ENCODE peak calls at places on chromosome X, in eight cellular contexts. E is Panc1; C is astrocyte; Y is CD8-positive, alpha-beta T cell; M is lung; N is heart right ventricle; B is left lung; D is mucosa of descending colon. J is an unnamed sample.

GRCh38 chrX:74297766-74298165 is 6.2 kb upstream of the ZCCHC13 start:
- DNase-seq in E (no peak), C (no peak), Y (no peak), M (no peak), N (no peak), B (no peak), D (no peak), J (no peak)

GRCh38 chrX:14616876-14617275 is 87.5 kb downstream of the GLRA2 start:
- DNase-seq in E (no peak), C (peak; percentile 7), Y (no peak), M (no peak), N (no peak), B (no peak), D (no peak), J (no peak)

GRCh38 chrX:24561121-24561520 is 86.0 kb downstream of the PCYT1B start:
- DNase-seq in E (no peak), C (no peak), Y (no peak), M (no peak), N (no peak), B (no peak), D (no peak), J (no peak)

GRCh38 chrX:53704294-53704693 is 17.8 kb upstream of the HUWE1 start:
- DNase-seq in E (no peak), C (no peak), Y (no peak), M (no peak), N (no peak), B (no peak), D (no peak), J (no peak)

GRCh38 chrX:150517303-150517896 is 51.0 kb upstream of the MTM1 start:
- DNase-seq in E (no peak), C (no peak), Y (no peak), M (no peak), N (no peak), B (no peak), D (no peak), J (peak; percentile 4)

GRCh38 chrX:106203315-106203714 is 35.2 kb downstream of the PWWP3B start:
- DNase-seq in E (no peak), C (no peak), Y (no peak), M (no peak), N (no peak), B (no peak), D (no peak), J (no peak)

GRCh38 chrX:38216642-38217041 is 4.0 kb downstream of the SRPX start:
- DNase-seq in E (no peak), C (peak; percentile 41), Y (no peak), M (no peak), N (no peak), B (no peak), D (no peak), J (no peak)

GRCh38 chrX:149540133-149540620 is 635 bp upstream of the EOLA1 start:
- DNase-seq in E (no peak), C (no peak), Y (peak; percentile 90), M (peak; percentile 90), N (peak; percentile 93), B (peak; percentile 94), D (peak; percentile 96), J (no peak)

GRCh38 chrX:332916-333610 is 14.5 kb upstream of the GTPBP6 start:
- DNase-seq in E (no peak), C (no peak), Y (no peak), M (no peak), N (no peak), B (peak; percentile 28), D (peak; percentile 43), J (no peak)

GRCh38 chrX:124504106-124504983 is 158.0 kb downstream of the SH2D1A start:
- DNase-seq in E (no peak), C (no peak), Y (no peak), M (no peak), N (no peak), B (no peak), D (no peak), J (no peak)

GRCh38 chrX:31366076-31366475 is 294.2 kb upstream of the FTHL17 start:
- DNase-seq in E (no peak), C (peak; percentile 25), Y (no peak), M (no peak), N (no peak), B (no peak), D (no peak), J (no peak)

GRCh38 chrX:97096385-97096784 is 212.7 kb downstream of the RPA4 start:
- DNase-seq in E (no peak), C (no peak), Y (no peak), M (no peak), N (no peak), B (no peak), D (no peak), J (no peak)

GRCh38 chrX:1398431-1399340 is 6.8 kb upstream of the SLC25A6 start:
- DNase-seq in E (no peak), C (no peak), Y (no peak), M (no peak), N (no peak), B (no peak), D (peak; percentile 44), J (no peak)

GRCh38 chrX:132883358-132883908 is 75.0 kb downstream of the HS6ST2 start:
- DNase-seq in E (no peak), C (no peak), Y (no peak), M (no peak), N (no peak), B (no peak), D (no peak), J (no peak)

GRCh38 chrX:50812995-50813842 is 775 bp downstream of the SHROOM4 start:
- DNase-seq in E (no peak), C (peak; percentile 41), Y (no peak), M (peak; percentile 34), N (peak; percentile 46), B (peak; percentile 40), D (peak; percentile 60), J (no peak)

GRCh38 chrX:146755214-146755613 is 54.4 kb upstream of the CXorf51B start:
- DNase-seq in E (no peak), C (no peak), Y (no peak), M (no peak), N (no peak), B (no peak), D (no peak), J (no peak)

GRCh38 chrX:85851418-85851817 is 195.9 kb downstream of the CHM start:
- DNase-seq in E (peak; percentile 1), C (no peak), Y (no peak), M (peak; percentile 31), N (no peak), B (peak; percentile 32), D (no peak), J (no peak)

GRCh38 chrX:65877953-65878352 is 161.9 kb downstream of the VSIG4 start:
- DNase-seq in E (no peak), C (no peak), Y (no peak), M (no peak), N (no peak), B (no peak), D (no peak), J (no peak)

GRCh38 chrX:154489182-154489581 is 1.2 kb downstream of the SLC10A3 start:
- DNase-seq in E (no peak), C (no peak), Y (no peak), M (no peak), N (no peak), B (no peak), D (no peak), J (no peak)
- H3K4me3 ChIP-seq in E (peak overlapping the region; percentile 72), C (peak overlapping the region; percentile 56), Y (peak overlapping the region; percentile 60), M (no peak overlapping the region), N (peak overlapping the region; percentile 67), B (peak overlapping the region; percentile 54), D (no peak overlapping the region), J (peak overlapping the region; percentile 55)

DNA sequence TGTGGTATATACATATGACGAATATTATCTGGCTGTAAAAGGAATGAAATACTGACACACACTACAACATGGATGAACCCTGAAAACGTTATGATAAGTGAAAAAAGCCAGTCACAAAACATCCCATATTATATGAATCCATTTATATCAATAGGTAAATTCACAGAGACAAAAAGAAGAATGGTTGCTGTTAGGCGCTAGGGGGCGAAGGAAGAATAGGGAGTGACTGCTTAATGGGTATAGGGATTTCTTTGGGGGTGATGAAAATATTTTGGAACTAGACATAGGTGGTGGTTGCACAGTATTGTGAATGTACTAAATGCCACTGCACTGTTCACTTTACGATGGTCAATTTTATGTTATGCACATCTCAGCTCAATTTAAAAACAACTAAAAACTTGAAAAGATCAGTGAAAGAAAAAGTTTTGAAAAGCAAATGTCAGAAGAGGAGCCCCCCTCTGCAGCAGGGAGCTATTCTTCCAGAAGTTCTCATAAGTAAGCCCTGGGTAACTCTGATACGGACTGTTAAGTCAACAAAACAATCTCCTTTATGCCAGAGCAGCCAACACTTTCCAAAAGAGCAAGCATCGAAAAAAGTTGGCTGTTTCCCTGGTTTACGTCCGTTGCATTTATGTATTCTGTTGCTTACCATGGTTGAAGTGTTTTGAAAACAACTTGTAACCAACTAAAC is 96.3 kb upstream of the EGFL6 start:
- DNase-seq in E (no peak), C (no peak), Y (no peak), M (no peak), N (no peak), B (no peak), D (no peak), J (no peak)
- TF ChIP-seq CTCF in E (no peak), C (no peak), Y (no peak), M (no peak), N (no peak), B (no peak), D (no peak), J (no peak)

DNA sequence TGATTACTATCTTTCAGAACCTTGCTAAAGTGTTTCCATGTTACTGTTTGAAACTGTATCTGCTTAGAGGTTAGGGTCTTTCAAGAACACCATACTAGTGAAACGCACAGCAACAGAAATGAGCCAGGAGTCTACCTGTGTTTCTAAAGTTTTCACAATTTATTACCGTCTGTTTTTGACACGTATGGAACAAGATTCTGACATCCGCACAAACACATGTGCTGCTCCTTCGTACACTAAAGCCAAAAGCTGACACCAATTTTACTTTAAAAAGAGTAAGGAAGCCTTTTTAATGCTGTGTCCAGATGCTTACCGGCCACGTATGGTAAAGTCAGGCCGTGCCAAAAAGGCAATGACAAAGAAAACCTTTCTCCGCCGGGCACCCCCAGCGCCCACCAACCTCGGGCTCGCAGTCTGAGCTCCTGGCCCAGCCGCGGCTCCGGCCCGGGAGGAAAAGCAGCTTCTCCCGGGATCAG is 532 bp downstream of the RPS4X start:
- DNase-seq in E (no peak), C (no peak), Y (no peak), M (no peak), N (peak; percentile 3), B (no peak), D (no peak), J (no peak)
- H3K36me3 ChIP-seq in E (peaks cover 34% of the 10 kb centered on the region), C (peaks cover 31% of the 10 kb centered on the region), Y (peaks cover 23% of the 10 kb centered on the region), M (peaks cover 27% of the 10 kb centered on the region), N (no peaks in the 10 kb centered on the region), B (peaks cover 10% of the 10 kb centered on the region), D (no peaks in the 10 kb centered on the region), J (peaks cover 9% of the 10 kb centered on the region)

DNA sequence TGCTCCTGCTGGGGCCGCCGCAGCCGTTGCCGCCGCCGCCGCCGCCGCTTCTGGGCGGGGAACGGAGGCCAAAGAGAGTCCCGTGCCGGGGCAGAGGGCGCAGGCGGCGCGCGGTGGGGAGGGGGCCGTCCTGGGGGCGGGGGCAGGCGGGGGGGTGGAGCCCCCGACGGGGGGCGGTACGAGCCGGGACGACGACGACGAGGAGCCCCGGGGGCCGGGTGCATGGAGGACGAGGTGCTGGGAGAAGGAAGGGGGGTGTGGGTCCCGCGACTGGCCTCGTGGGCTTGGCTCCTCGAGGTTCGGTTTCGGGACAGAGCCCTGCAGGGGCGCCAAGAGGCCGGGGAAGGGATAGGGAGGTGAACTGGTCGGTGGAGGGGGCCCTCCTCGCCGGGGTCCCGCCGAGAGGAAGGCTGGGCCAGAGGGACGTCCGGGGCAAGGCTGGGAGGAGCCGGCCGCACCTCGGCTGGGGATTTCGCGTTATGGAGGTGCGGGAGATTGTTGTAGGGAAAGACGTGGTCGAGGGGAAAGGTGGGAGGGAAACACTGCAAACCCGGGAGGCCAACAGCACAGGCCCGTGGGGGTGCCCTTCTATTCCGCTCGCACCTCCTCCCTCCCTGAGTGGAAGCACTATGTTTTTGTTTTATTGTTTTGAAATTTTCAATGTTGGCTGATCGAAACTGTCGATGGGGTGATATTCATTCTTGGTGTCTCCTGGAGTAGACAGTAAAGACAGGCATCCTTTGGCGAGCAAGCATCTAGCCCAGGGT is 1.9 kb downstream of the BCORL1 start:
- DNase-seq in E (no peak), C (no peak), Y (peak; percentile 48), M (no peak), N (peak; percentile 16), B (peak; percentile 48), D (peak; percentile 68), J (no peak)
- H3K4me3 ChIP-seq in E (peak overlapping the region; percentile 57), C (peak overlapping the region; percentile 55), Y (peak overlapping the region; percentile 48), M (peak overlapping the region; percentile 15), N (no peak overlapping the region), B (no peak overlapping the region), D (no peak overlapping the region), J (no peak overlapping the region)

J was measured in BJ.